ENCODE peak calls at places on chromosomes 5 and 9, in eight cellular contexts. U is stomach, R is Peyer's patch, G is breast epithelium, N is HCT116, L is prostate gland, B is H1, T is heart left ventricle. Q is an unnamed sample.

GRCh38 chr5:180070726-180071417 is 687 bp downstream of the RNF130 start:
- DNase-seq in B (no peak), R (peak), T (peak), L (peak), G (peak), U (peak), N (no peak), Q (no peak)

GRCh38 chr5:111685969-111686368 is 71.0 kb downstream of the NREP start:
- DNase-seq in G (no peak), T (no peak), B (peak), R (no peak), U (no peak), N (peak), L (no peak), Q (no peak)

GRCh38 chr5:19534751-19535150 is 453.2 kb downstream of the CDH18 start:
- DNase-seq in G (peak), N (no peak), B (no peak), L (no peak), U (no peak), R (no peak), T (no peak), Q (no peak)

GRCh38 chr5:39100851-39101396 is 26.7 kb upstream of the RICTOR start:
- DNase-seq in G (peak), L (no peak), R (no peak), B (no peak), T (no peak), U (no peak), N (no peak), Q (no peak)

GRCh38 chr5:76608833-76609232 is 14.4 kb downstream of the F2RL2 start:
- DNase-seq in U (no peak), B (no peak), G (no peak), T (no peak), L (no peak), R (no peak), N (peak), Q (no peak)

GRCh38 chr9:134712243-134712642 is 70.6 kb downstream of the COL5A1 start:
- DNase-seq in T (no peak), U (no peak), L (no peak), R (no peak), B (no peak), N (no peak), G (no peak), Q (no peak)

GRCh38 chr5:54463696-54464095 is 8.2 kb downstream of the HSPB3 start:
- DNase-seq in B (no peak), N (no peak), U (no peak), R (no peak), G (no peak), L (no peak), T (no peak), Q (no peak)

GRCh38 chr5:123549256-123549904 is 37.4 kb downstream of the CSNK1G3 start:
- DNase-seq in L (no peak), R (peak), N (no peak), T (no peak), B (no peak), G (no peak), U (no peak), Q (no peak)

GRCh38 chr9:3511537-3511936 is 14.3 kb downstream of the RFX3 start:
- DNase-seq in B (no peak), U (no peak), G (no peak), T (no peak), N (no peak), R (no peak), L (no peak), Q (no peak)

GRCh38 chr9:133589454-133590227 is 19.5 kb downstream of the FAM163B start:
- DNase-seq in L (no peak), B (peak), G (no peak), R (no peak), U (no peak), N (peak), T (no peak), Q (no peak)

GRCh38 chr9:109862452-109862851 is 82.5 kb downstream of the PALM2AKAP2 start:
- DNase-seq in L (no peak), N (no peak), R (no peak), G (no peak), B (no peak), U (no peak), T (no peak), Q (no peak)

GRCh38 chr5:168073991-168074800 is 217.2 kb upstream of the WWC1 start:
- DNase-seq in U (no peak), R (no peak), L (no peak), B (no peak), N (no peak), G (no peak), T (no peak), Q (no peak)

GRCh38 chr9:68577778-68578591 is 37.3 kb upstream of the TMEM252 start:
- DNase-seq in L (no peak), T (no peak), B (no peak), N (no peak), U (no peak), G (no peak), R (no peak), Q (no peak)

GRCh38 chr5:9922719-9923118 is 292.6 kb upstream of the TAS2R1 start:
- DNase-seq in N (no peak), R (no peak), U (no peak), B (no peak), T (no peak), L (no peak), G (no peak), Q (no peak)

GRCh38 chr5:9927521-9927997 is 297.4 kb upstream of the TAS2R1 start:
- DNase-seq in L (no peak), R (no peak), U (no peak), B (no peak), G (no peak), N (no peak), T (no peak), Q (no peak)

GRCh38 chr5:9927106-9927505 is 297.0 kb upstream of the TAS2R1 start:
- DNase-seq in B (no peak), U (no peak), L (no peak), R (no peak), T (no peak), G (no peak), N (no peak), Q (no peak)

GRCh38 chr5:9928266-9928750 is 298.2 kb upstream of the TAS2R1 start:
- DNase-seq in B (no peak), U (no peak), L (no peak), N (no peak), G (no peak), R (no peak), T (no peak), Q (peak)

DNA sequence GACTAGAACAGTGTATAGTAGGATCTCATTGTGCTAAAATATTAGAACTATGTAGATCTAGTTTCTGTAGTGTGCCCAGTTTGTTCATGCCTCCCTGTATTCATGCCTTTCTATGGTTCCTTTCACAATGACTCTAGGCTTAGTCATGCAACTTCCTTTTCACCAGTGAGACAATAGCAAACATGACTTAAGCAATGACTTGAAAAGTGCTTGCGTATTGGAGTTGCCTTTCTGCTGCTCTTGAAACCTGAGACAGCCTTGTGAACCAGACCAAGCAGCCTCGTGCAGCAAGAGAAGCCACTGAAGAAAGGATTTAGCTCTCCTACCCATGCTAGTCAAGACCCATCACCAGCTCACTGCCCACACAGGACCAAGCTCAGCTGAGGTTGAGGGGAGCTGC is 294.5 kb upstream of the TAS2R1 start:
- DNase-seq in N (peak), L (no peak), B (no peak), G (no peak), R (no peak), U (no peak), T (no peak), Q (no peak)
- TF ChIP-seq POLR2A in N (no peak), L (no peak), B (no peak), G (no peak), R (no peak), U (no peak), T (no peak), Q (no peak)

GRCh38 chr5:95646569-95647330 is at the start of gene RFESD:
- DNase-seq in N (peak), B (peak), G (peak), R (peak), T (peak), L (peak), U (peak), Q (peak)
- TF ChIP-seq POLR2A in N (peak), B (no peak), G (peak), R (peak), T (peak), L (peak), U (peak), Q (peak)

DNA sequence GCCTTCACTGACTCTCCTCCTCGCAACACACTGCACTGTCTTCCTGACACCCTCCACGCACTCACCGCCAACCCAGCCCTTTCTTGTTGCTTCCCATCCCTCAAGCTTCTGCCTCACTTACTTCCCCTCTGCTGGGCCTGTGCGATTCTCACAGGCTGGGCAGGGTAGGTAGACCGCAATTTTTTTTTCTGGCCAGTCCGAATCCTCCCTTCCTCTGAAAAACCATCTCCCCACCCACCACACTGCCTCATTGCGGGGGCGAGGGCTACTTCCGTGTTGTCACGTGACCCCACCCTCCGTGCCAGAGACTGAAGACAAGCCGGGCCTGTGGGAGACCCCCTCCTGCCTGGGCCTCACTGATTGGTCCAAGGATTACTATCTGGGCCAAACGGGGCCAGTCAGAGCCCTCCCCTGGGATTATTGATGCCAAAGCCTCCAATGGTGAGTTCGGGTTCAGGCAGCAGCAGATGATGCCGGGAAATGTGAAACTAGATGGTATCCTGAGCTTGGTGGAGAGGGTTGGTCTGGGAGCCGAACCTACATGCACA is 73.1 kb downstream of the STK10 start:
- DNase-seq in R (peak), G (no peak), B (no peak), N (no peak), L (no peak), U (peak), T (peak), Q (no peak)
- TF ChIP-seq POLR2A in R (no peak), G (no peak), B (no peak), N (no peak), L (no peak), U (no peak), T (no peak), Q (no peak)

GRCh38 chr5:52799983-52800393 is 12.3 kb downstream of the ITGA1 start:
- DNase-seq in G (peak), U (peak), L (peak), B (peak), N (peak), T (peak), R (peak), Q (peak)
- TF ChIP-seq POLR2A in G (peak), U (peak), L (peak), B (peak), N (peak), T (no peak), R (no peak), Q (peak)

DNA sequence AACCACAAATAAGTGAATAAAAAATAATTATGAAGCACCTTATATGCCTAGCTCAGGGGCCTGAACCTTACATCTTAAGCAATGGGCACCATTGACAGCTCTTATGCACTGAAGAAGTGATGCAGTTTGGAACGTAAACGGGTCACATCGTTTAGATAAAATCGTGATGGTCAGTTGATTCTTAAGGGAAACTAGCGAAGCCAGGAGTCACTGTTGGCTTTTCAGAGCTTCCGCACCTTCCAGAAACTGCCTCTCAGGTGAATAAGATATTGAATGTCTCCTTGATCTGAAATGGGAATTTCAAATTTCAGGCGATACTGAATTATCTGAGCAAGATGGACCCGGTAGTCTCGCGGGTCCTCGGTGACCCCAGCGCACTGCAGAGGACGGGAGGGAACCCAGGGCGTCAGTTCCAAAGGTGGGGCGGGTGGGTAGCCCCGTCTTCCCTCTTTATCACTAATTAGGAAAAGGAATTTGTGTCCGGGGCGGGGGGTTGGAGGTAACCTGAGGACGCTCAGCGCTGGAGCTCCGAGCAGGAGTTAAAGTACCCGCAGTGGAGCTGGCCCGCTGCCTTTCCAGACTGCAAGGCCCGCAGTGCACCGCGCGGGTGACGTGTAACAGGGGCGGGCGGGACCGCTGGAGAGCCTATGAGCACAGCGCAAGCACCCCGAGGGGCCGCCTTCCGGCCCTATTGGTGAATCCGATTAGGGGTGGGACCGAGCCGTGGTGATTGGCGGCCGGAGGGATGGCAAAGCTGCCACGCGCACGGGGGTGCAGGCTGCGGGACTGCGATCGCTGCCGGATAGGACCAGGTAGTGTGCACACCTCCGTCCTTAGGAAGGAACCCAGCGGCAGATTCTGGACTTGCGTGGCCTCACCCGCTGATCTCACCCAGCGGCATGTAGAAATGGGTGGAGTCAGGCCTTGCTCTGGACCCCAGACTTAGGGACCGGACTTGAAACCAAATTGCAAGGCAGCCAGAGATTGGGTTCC is 19.7 kb upstream of the GARNL3 start:
- DNase-seq in R (peak), U (peak), N (no peak), B (peak), L (peak), T (peak), G (peak), Q (peak)
- TF ChIP-seq POLR2A in R (peak), U (no peak), N (no peak), B (no peak), L (peak), T (no peak), G (no peak), Q (no peak)

GRCh38 chr5:14581333-14581890 is at the start of gene OTULINL:
- DNase-seq in U (peak), N (peak), R (peak), B (peak), G (peak), T (peak), L (peak), Q (peak)
- TF ChIP-seq POLR2A in U (no peak), N (no peak), R (no peak), B (no peak), G (no peak), T (no peak), L (peak), Q (no peak)

GRCh38 chr5:10249948-10250803 is at the start of gene CCT5:
- DNase-seq in L (peak), B (peak), T (peak), U (peak), R (peak), N (peak), G (peak), Q (peak)
- TF ChIP-seq POLR2A in L (peak), B (peak), T (no peak), U (no peak), R (peak), N (peak), G (no peak), Q (no peak)